ENCODE peak calls at places on chromosomes 13 and 19, in six cellular contexts. J, P, C, I, X and Z are unnamed samples.

GRCh38 chr13:22703601-22704209 is 477.1 kb upstream of the SGCG start:
- DNase-seq in C (no peak), P (no peak), X (no peak), J (no peak), I (no peak), Z (no peak)

GRCh38 chr19:1608414-1609391 is 3.4 kb upstream of the UQCR11 start:
- DNase-seq in X (no peak), I (no peak), J (peak; percentile 49), C (no peak), P (peak; percentile 28), Z (no peak)

GRCh38 chr19:2495130-2495641 is 19.3 kb downstream of the GADD45B start:
- DNase-seq in J (no peak), I (peak; percentile 59), X (peak; percentile 83), C (peak; percentile 93), P (peak; percentile 16), Z (no peak)

GRCh38 chr19:18135712-18136584 is 17.0 kb upstream of the PIK3R2 start:
- DNase-seq in P (no peak), X (no peak), I (no peak), J (no peak), C (no peak), Z (no peak)

GRCh38 chr19:290539-291521 is at the start of gene PLPP2:
- DNase-seq in P (no peak), X (no peak), I (no peak), J (no peak), C (peak; percentile 45), Z (peak; percentile 83)

GRCh38 chr13:97275265-97275664 is 53.1 kb downstream of the MBNL2 start:
- DNase-seq in P (no peak), J (no peak), X (no peak), I (no peak), C (no peak), Z (no peak)

GRCh38 chr19:1767464-1767933 is 14.2 kb downstream of the ONECUT3 start:
- DNase-seq in C (no peak), J (peak; percentile 62), X (peak; percentile 33), P (peak; percentile 19), I (no peak), Z (peak; percentile 66)

GRCh38 chr19:3095375-3096191 is 1.4 kb downstream of the GNA11 start:
- DNase-seq in P (no peak), C (peak; percentile 57), J (no peak), I (peak; percentile 28), X (no peak), Z (no peak)

GRCh38 chr19:2659856-2660432 is 42.5 kb downstream of the GNG7 start:
- DNase-seq in I (no peak), P (no peak), X (no peak), J (no peak), C (no peak), Z (no peak)

GRCh38 chr19:28598861-28599260 is 614.1 kb downstream of the UQCRFS1 start:
- DNase-seq in I (no peak), X (no peak), P (no peak), J (no peak), C (no peak), Z (no peak)

GRCh38 chr13:50942630-50943311 is 33.2 kb downstream of the RNASEH2B start:
- DNase-seq in I (no peak), P (no peak), C (no peak), J (no peak), X (no peak), Z (no peak)

GRCh38 chr19:2973229-2973628 is 4.1 kb upstream of the TLE6 start:
- DNase-seq in P (no peak), X (peak; percentile 66), C (peak; percentile 82), J (no peak), I (no peak), Z (no peak)

GRCh38 chr13:110453767-110454166 is 107.8 kb downstream of the RAB20 start:
- DNase-seq in J (no peak), C (no peak), I (no peak), X (no peak), P (no peak), Z (no peak)

GRCh38 chr13:27659466-27659865 is 37.8 kb downstream of the POLR1D start:
- DNase-seq in C (no peak), X (no peak), I (no peak), P (no peak), J (no peak), Z (no peak)

GRCh38 chr19:38277549-38277948 is 13.2 kb downstream of the SPINT2 start:
- DNase-seq in X (no peak), C (no peak), J (no peak), P (no peak), I (no peak), Z (no peak)

GRCh38 chr13:111228262-111229144 is 91.9 kb upstream of the TEX29 start:
- DNase-seq in I (no peak), J (no peak), X (no peak), C (peak; percentile 62), P (no peak), Z (no peak)

GRCh38 chr13:98419786-98420559 is 156.9 kb downstream of the STK24 start:
- DNase-seq in P (no peak), I (no peak), J (no peak), X (no peak), C (no peak), Z (no peak)

GRCh38 chr19:44623080-44623479 is 9.7 kb downstream of the IGSF23 start:
- DNase-seq in P (peak; percentile 70), X (no peak), J (no peak), I (no peak), C (no peak), Z (no peak)

GRCh38 chr19:51297406-51297805 is 14.0 kb upstream of the IGLON5 start:
- DNase-seq in I (no peak), P (no peak), X (no peak), J (no peak), C (no peak), Z (no peak)

GRCh38 chr19:51294211-51294976 is 17.1 kb upstream of the IGLON5 start:
- DNase-seq in P (no peak), I (no peak), X (no peak), J (no peak), C (no peak), Z (no peak)

GRCh38 chr19:51295382-51296126 is 15.9 kb upstream of the IGLON5 start:
- DNase-seq in C (no peak), X (no peak), P (no peak), J (no peak), I (no peak), Z (no peak)

GRCh38 chr19:51294977-51295375 is 16.5 kb upstream of the IGLON5 start:
- DNase-seq in P (no peak), X (no peak), C (no peak), J (no peak), I (no peak), Z (no peak)

GRCh38 chr19:51296331-51297093 is 14.9 kb upstream of the IGLON5 start:
- DNase-seq in X (no peak), J (no peak), C (no peak), I (no peak), P (peak; percentile 14), Z (no peak)
- TF ChIP-seq CTCF in X (no peak), J (peak; percentile 25), C (no peak), I (no peak), P (no peak), Z (no peak)

DNA sequence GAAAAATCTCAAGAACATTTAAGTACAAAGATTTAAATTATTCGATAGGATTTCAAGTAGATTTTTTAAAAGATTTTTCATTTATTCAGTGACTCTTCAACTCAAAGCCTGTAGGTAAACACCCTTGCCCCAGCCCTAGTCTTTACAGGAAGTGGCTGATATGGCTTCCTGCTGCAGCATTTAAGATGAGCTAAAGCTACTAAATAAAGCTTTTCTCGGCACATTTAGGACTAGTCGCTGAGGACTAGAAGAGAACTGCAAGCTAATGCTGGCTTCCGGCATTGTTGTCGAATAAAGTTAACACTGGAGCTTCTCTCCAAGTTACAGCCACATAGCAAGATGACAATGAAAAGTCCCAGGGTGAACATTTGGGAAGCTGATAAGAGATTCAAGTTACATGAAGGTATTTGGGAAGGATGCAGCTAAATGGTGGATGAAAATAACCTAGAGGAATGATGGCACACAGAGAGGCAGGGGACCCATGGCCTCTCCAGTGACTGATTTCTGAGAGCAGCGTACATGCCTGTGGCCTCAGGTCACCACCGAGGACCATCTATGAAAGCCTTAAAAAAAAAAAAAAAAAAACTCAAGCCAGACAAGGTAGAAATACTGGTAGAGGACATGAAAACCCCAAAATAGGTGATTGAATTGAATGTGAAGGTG is 155.6 kb downstream of the DCT start:
- DNase-seq in J (peak; percentile 32), P (no peak), C (no peak), X (no peak), I (no peak), Z (no peak)
- H3K4me3 ChIP-seq in J (no peak overlapping the region), P (no peak overlapping the region), C (no peak overlapping the region), X (no peak overlapping the region), I (no peak overlapping the region), Z (no peak overlapping the region)

GRCh38 chr19:45769054-45769782 is at the start of gene SIX5:
- DNase-seq in J (peak; percentile 99), X (peak; percentile 99), P (peak; percentile 96), C (peak; percentile 99), I (peak; percentile 100), Z (peak; percentile 96)

GRCh38 chr19:45768644-45769053 is 403 bp downstream of the SIX5 start:
- DNase-seq in X (peak; percentile 63), I (no peak), J (peak; percentile 64), P (peak; percentile 60), C (peak; percentile 78), Z (no peak)

GRCh38 chr19:45766919-45767346 is 2.1 kb downstream of the SIX5 start:
- DNase-seq in J (no peak), C (no peak), P (no peak), I (no peak), X (no peak), Z (no peak)

GRCh38 chr19:45767410-45767880 is 1.6 kb downstream of the SIX5 start:
- DNase-seq in C (peak; percentile 87), J (no peak), P (no peak), I (peak; percentile 84), X (peak; percentile 81), Z (no peak)

GRCh38 chr19:45767881-45768643 is 990 bp downstream of the SIX5 start:
- DNase-seq in C (peak; percentile 88), I (peak; percentile 80), X (peak; percentile 76), J (peak; percentile 21), P (peak; percentile 15), Z (no peak)
- TF ChIP-seq CTCF in C (no peak), I (no peak), X (no peak), J (no peak), P (no peak), Z (no peak)

DNA sequence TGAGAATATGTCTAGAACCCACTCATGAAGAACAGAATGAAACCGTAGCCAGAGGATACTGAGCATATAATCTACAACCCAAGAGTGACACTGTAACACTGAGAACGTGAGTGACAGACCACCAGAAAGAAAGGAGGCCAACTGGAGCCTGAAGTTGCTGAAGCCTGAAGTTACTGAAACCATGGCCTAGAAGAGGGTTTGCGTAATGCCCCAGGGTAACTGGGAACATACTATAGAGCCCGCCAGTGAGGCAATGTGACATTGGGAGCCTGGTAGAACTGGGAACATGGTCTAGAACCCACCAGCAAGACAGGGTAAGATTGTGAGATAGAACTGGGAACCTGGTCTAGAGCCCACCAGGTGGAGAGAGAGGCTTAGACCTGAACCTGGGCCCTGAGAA is 15.5 kb upstream of the TNFSF14 start:
- DNase-seq in J (no peak), X (no peak), C (no peak), P (no peak), I (no peak), Z (no peak)
- H3K4me3 ChIP-seq in J (no peak overlapping the region), X (no peak overlapping the region), C (no peak overlapping the region), P (no peak overlapping the region), I (no peak overlapping the region), Z (no peak overlapping the region)

GRCh38 chr19:23686622-23687423 is at the start of gene ZNF675:
- DNase-seq in P (peak; percentile 93), I (peak; percentile 86), C (peak; percentile 94), J (peak; percentile 96), X (peak; percentile 94), Z (peak; percentile 91)
- TF ChIP-seq CTCF in P (no peak), I (no peak), C (no peak), J (peak; percentile 19), X (peak; percentile 33), Z (no peak)